ENCODE peak calls at places on chromosomes 7 and 10, in five cellular contexts. W is BJ, N is HCT116, P is lung, B is right atrium auricular region. D is an unnamed sample. For H3K36me3, the result is how much of the 10 kb centered on the place peaks cover.

GRCh38 chr10:61447127-61447526 is 6.1 kb downstream of the TMEM26 start:
- DNase-seq in N (no peak), B (no peak), W (no peak), P (no peak), D (no peak)

GRCh38 chr10:77245953-77246352 is 391.7 kb downstream of the KCNMA1 start:
- DNase-seq in P (no peak), B (no peak), N (no peak), W (no peak), D (peak)

GRCh38 chr7:51644216-51644615 is 327.6 kb upstream of the COBL start:
- DNase-seq in B (no peak), P (no peak), W (no peak), N (no peak), D (peak)

GRCh38 chr7:139860090-139860773 is 31.2 kb downstream of the TBXAS1 start:
- DNase-seq in B (peak), N (no peak), P (peak), W (no peak), D (peak)

GRCh38 chr10:20624642-20625041 is 272.5 kb downstream of the NEBL start:
- DNase-seq in B (peak), P (no peak), N (no peak), W (no peak), D (peak)

GRCh38 chr10:124185074-124185473 is 91.7 kb upstream of the CHST15 start:
- DNase-seq in W (no peak), P (no peak), N (no peak), B (peak), D (no peak)

GRCh38 chr7:81802251-81802650 is 32.4 kb upstream of the HGF start:
- DNase-seq in N (no peak), W (no peak), P (no peak), B (no peak), D (no peak)

GRCh38 chr7:88302486-88302885 is 4.2 kb downstream of the STEAP4 start:
- DNase-seq in W (no peak), B (no peak), N (no peak), P (no peak), D (no peak)

GRCh38 chr10:33258951-33259350 is 75.5 kb downstream of the NRP1 start:
- DNase-seq in B (no peak), N (no peak), P (no peak), W (no peak), D (no peak)

GRCh38 chr7:152862842-152863241 is 103.3 kb downstream of the ACTR3B start:
- DNase-seq in W (no peak), N (no peak), B (no peak), P (no peak), D (no peak)

GRCh38 chr10:13074562-13075451 is 25.2 kb upstream of the OPTN start:
- DNase-seq in P (peak), N (peak), B (peak), W (no peak), D (no peak)

GRCh38 chr10:131748831-131749766 is 151.7 kb upstream of the PPP2R2D start:
- DNase-seq in N (no peak), P (no peak), B (no peak), W (no peak), D (no peak)

GRCh38 chr10:88385601-88386203 is 197.4 kb downstream of the RNLS start:
- DNase-seq in W (no peak), P (peak), N (peak), B (no peak), D (peak)

GRCh38 chr7:71303566-71303965 is 171.6 kb downstream of the GALNT17 start:
- DNase-seq in P (no peak), N (no peak), W (no peak), B (no peak), D (no peak)

GRCh38 chr10:6385683-6386082 is 183.0 kb downstream of the PFKFB3 start:
- DNase-seq in N (no peak), P (no peak), B (no peak), W (no peak), D (no peak)

GRCh38 chr10:113301342-113301984 is 251.4 kb upstream of the HABP2 start:
- DNase-seq in W (no peak), N (no peak), B (no peak), P (no peak), D (no peak)

GRCh38 chr10:62451606-62451965 is 77.4 kb downstream of the ZNF365 start:
- DNase-seq in P (no peak), B (no peak), N (no peak), W (no peak), D (no peak)

GRCh38 chr10:89352039-89352597 is 24.3 kb downstream of the IFIT3 start:
- DNase-seq in N (peak), B (peak), W (peak), P (peak), D (no peak)

GRCh38 chr10:23543696-23544095 is 104.8 kb downstream of the OTUD1 start:
- DNase-seq in N (no peak), W (no peak), P (no peak), B (no peak), D (no peak)

GRCh38 chr7:128039487-128040099 is 8.4 kb upstream of the LRRC4 start:
- DNase-seq in B (no peak), P (no peak), N (no peak), W (no peak), D (no peak)

GRCh38 chr7:112398534-112398933 is 51.7 kb upstream of the IFRD1 start:
- DNase-seq in N (no peak), P (no peak), B (no peak), W (no peak), D (no peak)

GRCh38 chr10:80579370-80579769 is 41.7 kb downstream of the SH2D4B start:
- DNase-seq in N (no peak), W (no peak), B (no peak), P (no peak), D (no peak)

GRCh38 chr7:97732567-97733275 is 835 bp downstream of the TAC1 start:
- DNase-seq in W (no peak), P (no peak), B (no peak), N (no peak), D (no peak)

GRCh38 chr10:71773221-71773971 is at the start of gene VSIR:
- DNase-seq in N (peak), W (peak), P (peak), B (peak), D (peak)

GRCh38 chr7:91947948-91948347 is 7.3 kb downstream of the AKAP9 start:
- DNase-seq in W (no peak), P (no peak), N (no peak), B (no peak), D (no peak)

GRCh38 chr7:69772699-69773436 is 174.6 kb downstream of the AUTS2 start:
- DNase-seq in N (no peak), W (no peak), B (no peak), P (no peak), D (no peak)

GRCh38 chr7:34061175-34061574 is 155.8 kb downstream of the BMPER start:
- DNase-seq in P (no peak), N (no peak), B (no peak), W (peak), D (no peak)

GRCh38 chr7:4706384-4707032 is 24.4 kb downstream of the FOXK1 start:
- DNase-seq in B (no peak), N (no peak), W (no peak), P (no peak), D (no peak)

GRCh38 chr7:1743481-1744230 is 73.6 kb downstream of the ELFN1 start:
- DNase-seq in N (no peak), B (no peak), W (no peak), P (no peak), D (peak)

GRCh38 chr10:62652564-62652963 is 152.0 kb upstream of the ADO start:
- DNase-seq in P (no peak), W (no peak), B (no peak), N (no peak), D (no peak)

GRCh38 chr7:135672560-135673359 is 10.4 kb downstream of the STMP1 start:
- DNase-seq in N (peak), B (no peak), W (no peak), P (no peak), D (no peak)

GRCh38 chr7:127874049-127874636 is 157.1 kb downstream of the LRRC4 start:
- DNase-seq in N (no peak), B (no peak), P (no peak), W (no peak), D (no peak)

GRCh38 chr10:100781145-100781665 is 35.8 kb downstream of the PAX2 start:
- DNase-seq in B (no peak), N (no peak), P (no peak), W (no peak), D (no peak)

GRCh38 chr7:65746398-65746669 is 126.5 kb upstream of the VKORC1L1 start:
- DNase-seq in W (no peak), P (no peak), N (no peak), B (no peak), D (no peak)

GRCh38 chr7:24784292-24784691 is 27.0 kb upstream of the GSDME start:
- DNase-seq in N (no peak), P (no peak), B (no peak), W (no peak), D (no peak)

GRCh38 chr10:43667317-43667731 is 18.6 kb upstream of the ZNF32 start:
- DNase-seq in P (no peak), W (no peak), N (no peak), B (peak), D (peak)

GRCh38 chr10:13690281-13690825 is 103.6 kb downstream of the PRPF18 start:
- DNase-seq in W (no peak), B (no peak), P (no peak), N (no peak), D (no peak)

GRCh38 chr7:149450821-149451220 is 10.0 kb downstream of the ZNF777 start:
- DNase-seq in P (no peak), W (no peak), B (no peak), N (no peak), D (no peak)
- H3K36me3 ChIP-seq in P (under half), W (under half), B (half or more), N (under half), D (under half)

DNA sequence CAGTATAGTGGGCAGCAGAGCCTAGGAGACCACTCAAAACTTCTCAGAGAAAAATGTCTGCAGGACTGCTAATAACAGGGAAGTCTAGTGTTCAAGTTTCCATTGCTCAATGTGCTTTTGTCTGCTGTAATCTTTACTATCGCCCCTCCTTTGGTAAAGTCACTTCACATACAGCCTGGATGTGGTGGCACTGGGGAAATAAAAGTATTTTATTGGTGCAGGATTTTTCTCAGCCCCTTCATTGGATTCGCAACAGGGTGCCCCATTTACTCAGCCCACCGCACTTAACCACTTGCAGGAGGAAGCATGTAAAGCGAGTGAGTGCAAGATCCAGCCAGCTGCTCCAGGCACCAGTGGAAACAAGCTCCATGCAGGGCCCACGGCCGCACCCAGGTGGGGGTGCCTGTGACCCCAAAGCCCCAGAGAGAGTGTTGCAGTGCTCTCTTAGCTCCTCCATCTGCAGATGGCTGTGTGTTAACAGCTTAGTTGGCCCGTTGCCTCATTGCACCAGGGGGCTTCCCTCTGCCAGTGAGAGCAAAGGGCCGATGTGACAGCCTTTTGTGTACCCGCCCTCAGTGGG is 163.5 kb upstream of the TMEM72 start:
- DNase-seq in N (no peak), P (no peak), W (no peak), B (no peak), D (peak)
- TF ChIP-seq CTCF in N (no peak), P (no peak), W (no peak), B (no peak), D (no peak)

GRCh38 chr7:158763454-158764033 is 58.9 kb upstream of the NCAPG2 start:
- DNase-seq in B (no peak), N (no peak), P (no peak), W (no peak), D (no peak)
- H3K36me3 ChIP-seq in B (half or more), N (half or more), P (under half), W (under half), D (under half)

DNA sequence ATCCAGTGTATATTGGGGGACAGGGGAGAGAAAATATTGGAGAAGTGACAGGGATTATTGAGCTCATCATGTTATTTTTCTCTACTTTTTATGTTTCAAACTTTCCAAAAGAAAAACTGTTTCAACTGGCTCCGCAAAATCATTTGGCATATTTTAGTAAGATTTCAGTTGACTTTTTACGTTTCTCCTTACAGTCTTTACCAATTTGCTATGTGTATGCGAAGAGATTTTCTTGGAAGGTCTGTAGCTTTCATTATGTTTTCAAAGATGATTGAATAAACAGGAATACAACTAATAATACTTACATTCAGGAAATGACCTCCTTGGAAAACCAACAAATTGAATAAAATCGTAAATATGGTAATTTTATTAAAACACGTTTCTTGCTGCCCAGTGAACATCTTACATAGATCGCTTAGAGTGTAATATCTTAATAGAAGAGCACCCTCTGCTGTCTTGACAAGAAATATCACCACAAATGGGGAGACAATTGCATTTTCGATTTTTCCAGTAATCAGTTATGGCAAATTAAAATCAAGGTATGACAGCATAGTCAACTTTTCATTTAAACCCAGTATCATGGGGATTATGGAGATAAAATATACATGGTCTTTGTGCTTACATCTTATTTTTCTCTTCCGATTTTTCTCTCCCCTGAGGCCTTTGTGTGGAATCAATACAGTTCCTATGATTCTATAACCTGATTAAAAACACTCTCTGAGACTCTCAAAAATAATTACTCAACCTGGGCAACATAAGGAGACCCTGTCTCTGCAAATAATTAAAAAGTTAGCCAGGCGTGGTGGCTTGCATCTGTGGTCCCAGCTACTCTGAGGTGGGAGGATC is 43.1 kb downstream of the MBL2 start:
- DNase-seq in W (peak), N (peak), B (no peak), P (no peak), D (no peak)
- TF ChIP-seq CTCF in W (peak), N (peak), B (peak), P (no peak), D (no peak)

DNA sequence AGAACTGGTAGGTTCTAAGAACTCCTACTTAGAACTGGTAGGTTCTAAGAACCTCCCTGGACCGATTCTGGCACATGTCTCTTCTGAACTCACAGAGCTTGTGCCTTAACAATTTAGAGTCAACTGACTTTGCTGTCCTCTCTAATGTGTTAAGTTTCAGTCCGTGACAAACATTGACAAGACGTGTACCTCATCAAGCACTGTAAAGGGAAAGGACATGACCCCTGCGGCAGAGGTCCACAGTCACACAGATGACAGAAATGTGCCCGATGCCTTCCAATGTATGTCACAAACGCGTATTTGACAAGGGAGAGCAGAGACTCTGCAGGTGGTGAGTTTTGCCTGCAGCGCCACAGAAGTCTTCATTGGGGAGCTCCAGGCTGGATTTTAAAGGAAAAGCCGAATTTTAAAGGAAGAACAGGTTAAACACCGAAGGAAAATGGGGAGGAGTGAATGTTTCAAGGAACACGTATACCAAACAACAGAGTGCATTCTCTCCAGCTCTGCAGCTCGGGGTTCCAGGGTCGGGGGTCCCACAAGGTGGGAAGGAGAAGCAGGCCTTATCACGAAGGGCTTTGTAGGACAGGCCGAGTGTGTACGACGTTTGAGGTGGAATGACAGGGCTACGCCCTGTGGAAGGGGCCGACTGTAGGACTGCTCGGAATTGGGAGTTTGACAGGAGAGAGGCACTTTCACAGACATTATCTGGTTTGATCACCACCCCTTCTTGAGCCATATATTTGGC is 161.2 kb upstream of the KLF14 start:
- DNase-seq in W (no peak), N (no peak), P (no peak), B (no peak), D (no peak)
- H3K36me3 ChIP-seq in W (under half), N (half or more), P (under half), B (under half), D (under half)

DNA sequence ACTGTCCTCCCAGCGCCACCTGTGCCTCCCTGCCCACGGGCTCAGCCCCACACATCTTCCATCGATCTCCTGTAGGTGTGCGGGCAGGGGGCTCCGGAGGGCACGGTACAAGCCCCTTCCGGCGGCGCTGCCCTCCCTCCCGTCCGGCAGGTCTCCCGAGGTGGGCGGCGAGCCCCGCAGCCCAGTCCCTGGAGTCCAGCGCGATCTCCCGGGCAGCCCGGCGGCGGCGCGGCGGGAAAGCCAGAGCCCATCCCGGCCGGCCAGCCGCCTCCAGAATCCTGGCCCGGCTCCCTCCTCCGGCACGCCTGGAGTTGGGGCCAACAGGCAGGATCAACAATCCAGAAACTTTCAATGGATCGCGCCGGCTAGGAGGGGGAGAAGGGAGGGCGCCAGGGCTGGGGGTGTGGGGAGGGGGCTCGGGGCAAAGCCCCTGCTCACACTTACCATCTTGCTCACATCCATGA is 100.1 kb downstream of the HIP1 start:
- DNase-seq in B (peak), W (no peak), N (no peak), P (peak), D (peak)
- TF ChIP-seq CTCF in B (no peak), W (no peak), N (no peak), P (no peak), D (no peak)

DNA sequence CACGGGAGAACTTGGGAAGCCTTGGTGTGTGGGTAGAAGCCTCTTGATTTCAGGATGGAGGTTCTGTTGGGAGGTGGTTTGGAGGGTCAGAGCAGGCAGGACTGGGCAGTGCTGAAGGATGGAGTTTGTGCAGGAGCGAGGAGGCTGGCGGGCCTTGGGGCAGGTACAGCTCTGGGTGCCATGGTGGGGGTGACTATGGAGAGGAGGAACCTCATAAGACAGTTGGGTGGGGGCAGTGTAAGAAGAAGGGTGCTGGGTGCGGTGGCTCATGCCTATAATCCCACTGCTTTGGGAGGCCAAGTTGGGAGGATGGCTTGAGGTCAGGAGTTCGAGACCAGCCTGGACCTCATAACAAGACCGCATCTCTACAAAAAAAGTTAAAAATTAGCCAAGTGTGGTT is 54.7 kb upstream of the GTF2IRD1 start:
- DNase-seq in W (no peak), P (no peak), B (no peak), N (no peak), D (no peak)
- H3K36me3 ChIP-seq in W (under half), P (under half), B (under half), N (under half), D (under half)

GRCh38 chr7:26081627-26082026 is 70.4 kb upstream of the NFE2L3 start:
- DNase-seq in P (no peak), N (no peak), W (no peak), B (no peak), D (no peak)

GRCh38 chr7:26074919-26075318 is 77.1 kb upstream of the NFE2L3 start:
- DNase-seq in N (no peak), P (no peak), W (no peak), B (no peak), D (no peak)

GRCh38 chr7:26083113-26083512 is 68.9 kb upstream of the NFE2L3 start:
- DNase-seq in B (no peak), W (no peak), N (no peak), P (no peak), D (no peak)

GRCh38 chr7:26073041-26073440 is 79.0 kb upstream of the NFE2L3 start:
- DNase-seq in N (no peak), W (no peak), P (no peak), B (no peak), D (no peak)

GRCh38 chr7:26078437-26079362 is 73.3 kb upstream of the NFE2L3 start:
- DNase-seq in W (no peak), N (peak), P (peak), B (no peak), D (peak)
- TF ChIP-seq CTCF in W (peak), N (peak), P (peak), B (no peak), D (no peak)

D was measured in mucosa of descending colon.